ENCODE peak calls at places on chromosomes 4 and X, in five cellular contexts. W is MM.1S, S is PC-9, D is GM23248, N is SK-N-SH. G is an unnamed sample. For H3F3A, the result is how much of the 10 kb centered on the place peaks cover.

GRCh38 chr4:183422962-183423653 is 21.3 kb upstream of the CDKN2AIP start:
- DNase-seq in W (no peak), S (peak), D (peak), N (no peak), G (no peak)

GRCh38 chr4:184471872-184472539 is 2.3 kb downstream of the IRF2 start:
- DNase-seq in W (peak), S (no peak), D (peak), N (peak), G (no peak)

GRCh38 chr4:82770607-82771006 is 28.0 kb downstream of the SCD5 start:
- DNase-seq in W (no peak), S (no peak), D (no peak), N (peak), G (no peak)

GRCh38 chr4:3469386-3470243 is 6.5 kb downstream of the DOK7 start:
- DNase-seq in W (no peak), S (no peak), D (no peak), N (no peak), G (no peak)

GRCh38 chr4:103786014-103786413 is 66.2 kb upstream of the TACR3 start:
- DNase-seq in W (peak), S (peak), D (peak), N (peak), G (peak)

GRCh38 chr4:1345905-1346780 is 865 bp upstream of the UVSSA start:
- DNase-seq in W (peak), S (peak), D (peak), N (peak), G (peak)

GRCh38 chr4:176150283-176150682 is 45.1 kb downstream of the SPATA4 start:
- DNase-seq in W (peak), S (no peak), D (peak), N (peak), G (peak)

GRCh38 chrX:17023670-17024069 is 77.2 kb downstream of the REPS2 start:
- DNase-seq in W (no peak), S (no peak), D (no peak), N (no peak), G (no peak)

GRCh38 chr4:112881842-112882241 is 167.6 kb upstream of the ANK2 start:
- DNase-seq in W (no peak), S (no peak), D (peak), N (no peak), G (peak)
- H3F3A ChIP-seq in W (under half), S (under half), D (under half), N (under half), G (under half)

DNA sequence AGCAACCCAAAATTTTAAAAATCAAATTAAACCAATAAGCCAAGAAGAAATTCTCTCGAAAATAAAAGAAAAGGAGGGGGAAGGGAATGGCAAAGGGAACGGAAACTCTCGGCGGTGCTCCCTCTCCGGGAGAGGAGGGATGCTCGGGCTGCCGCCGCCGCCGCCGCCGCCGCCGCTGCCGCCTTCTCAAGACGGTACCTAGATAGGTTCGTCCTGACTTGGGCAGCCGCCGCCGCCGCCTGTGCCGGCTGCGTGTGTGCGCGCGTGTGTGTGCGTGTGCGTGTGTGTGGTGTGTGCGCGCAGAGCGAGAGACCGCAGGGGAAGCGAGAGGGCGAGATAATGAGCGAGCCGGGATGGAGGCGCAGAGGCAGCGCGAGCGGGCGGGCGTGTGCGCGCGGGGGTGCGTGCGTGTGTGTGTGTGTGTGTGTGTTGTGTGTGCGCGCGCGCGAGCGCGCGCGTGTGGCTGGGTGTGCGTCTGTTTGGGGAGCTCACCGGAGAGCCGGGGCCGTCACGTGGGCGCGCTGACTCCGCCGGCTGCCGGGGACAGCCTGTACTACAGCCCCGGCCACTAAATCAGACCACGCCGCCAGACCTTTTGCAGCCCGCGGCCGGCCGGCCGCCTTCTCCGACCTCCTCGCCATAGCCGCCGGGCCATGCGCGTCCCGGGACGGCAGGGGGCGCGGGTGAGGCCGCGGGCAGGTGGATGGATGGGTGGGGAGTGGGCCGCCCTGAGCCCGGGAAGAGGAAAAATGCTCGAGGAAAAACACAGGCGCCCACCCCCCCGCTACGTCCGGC is 111.6 kb downstream of the DHX15 start:
- DNase-seq in W (peak), S (peak), D (peak), N (peak), G (peak)
- H3K27ac ChIP-seq in W (peak), S (no peak), D (no peak), N (no peak), G (no peak)

GRCh38 chr4:137203601-137204000 is 328.7 kb downstream of the PCDH18 start:
- DNase-seq in W (no peak), S (no peak), D (peak), N (no peak), G (no peak)

GRCh38 chr4:137198791-137199190 is 333.5 kb downstream of the PCDH18 start:
- DNase-seq in W (no peak), S (no peak), D (no peak), N (no peak), G (no peak)

GRCh38 chr4:137200322-137200721 is 332.0 kb downstream of the PCDH18 start:
- DNase-seq in W (no peak), S (no peak), D (no peak), N (peak), G (no peak)
- H2AFZ ChIP-seq in W (no peak), S (no peak), D (no peak), N (no peak), G (peak)

DNA sequence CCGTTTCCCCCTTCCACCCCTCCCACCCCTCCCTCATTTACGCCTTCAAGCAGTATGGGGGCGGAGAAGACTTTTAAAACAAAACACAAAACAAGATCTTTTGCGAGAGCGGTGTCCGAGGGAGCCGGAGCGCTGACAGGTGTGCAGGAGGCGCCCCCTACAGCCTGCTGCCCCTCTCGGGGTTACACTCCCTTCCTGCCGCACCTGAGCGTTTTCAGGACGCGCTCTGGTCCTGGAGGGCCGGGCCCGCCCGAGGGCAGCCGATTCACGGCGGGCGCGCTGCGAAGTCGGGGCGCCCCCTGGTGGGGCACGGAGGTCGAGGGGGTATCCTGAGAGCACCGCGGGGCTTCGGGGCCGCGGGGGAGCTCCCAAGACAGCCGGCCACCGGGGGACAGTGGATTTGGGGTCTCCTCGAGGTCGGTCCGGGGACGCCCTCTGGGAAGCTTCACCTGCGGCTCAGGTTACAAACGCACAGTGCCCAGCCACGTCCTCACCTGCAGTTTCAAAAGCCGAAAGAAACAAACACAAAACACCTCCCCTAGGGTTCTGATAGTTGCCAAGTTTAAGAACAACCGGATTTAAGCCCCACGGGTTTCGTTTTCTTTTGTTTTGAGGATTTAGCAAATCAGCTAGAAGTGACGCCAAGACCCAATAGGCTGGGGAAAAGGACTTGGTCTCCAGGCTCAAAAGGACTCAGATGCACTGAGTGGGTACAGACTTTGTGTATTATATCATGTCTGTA is 8.0 kb upstream of the NEUROG2 start:
- DNase-seq in W (peak), S (peak), D (peak), N (peak), G (peak)
- H3F3A ChIP-seq in W (under half), S (under half), D (under half), N (under half), G (under half)

GRCh38 chr4:142356797-142357196 is 489.3 kb downstream of the INPP4B start:
- DNase-seq in W (no peak), S (no peak), D (no peak), N (no peak), G (no peak)
- H3K27ac ChIP-seq in W (no peak), S (no peak), D (no peak), N (no peak), G (no peak)

G was measured in GM23338.